ENCODE peak calls at places on chromosomes 4 and X, in nine cellular contexts. Z is heart right ventricle, T is suprapubic skin, K is IMR-90, C is cardiac muscle cell, N is fibroblast of lung, J is vagina, W is colonic mucosa, E is mammary epithelial cell. L is an unnamed sample.

GRCh38 chr4:156100651-156101050 is 147.0 kb upstream of the CTSO start:
- DNase-seq in N (peak; percentile 49), W (no peak), E (no peak), C (no peak), T (no peak), K (peak; percentile 28), J (no peak), Z (no peak), L (no peak)

GRCh38 chrX:75893281-75893680 is 108.2 kb upstream of the MAGEE2 start:
- DNase-seq in W (no peak), T (no peak), N (no peak), K (no peak), Z (peak; percentile 8), E (no peak), C (no peak), J (no peak), L (no peak)

GRCh38 chrX:26100421-26100920 is 37.7 kb upstream of the MAGEB18 start:
- DNase-seq in Z (no peak), T (no peak), C (no peak), K (no peak), J (no peak), W (no peak), E (no peak), N (no peak), L (no peak)

GRCh38 chr4:55733874-55734437 is 85.6 kb upstream of the EXOC1L start:
- DNase-seq in T (peak; percentile 80), J (no peak), W (peak; percentile 90), C (no peak), K (peak; percentile 3), Z (peak; percentile 16), E (peak; percentile 93), N (peak; percentile 61), L (peak; percentile 30)

GRCh38 chrX:139844163-139844562 is 88.7 kb downstream of the ATP11C start:
- DNase-seq in N (no peak), J (no peak), W (no peak), T (no peak), K (no peak), E (no peak), C (no peak), Z (no peak), L (no peak)

GRCh38 chrX:77945910-77946309 is 23.5 kb downstream of the PGAM4 start:
- DNase-seq in K (no peak), J (no peak), W (no peak), E (no peak), Z (no peak), T (no peak), C (no peak), N (no peak), L (no peak)

GRCh38 chr4:165537028-165537648 is 158.3 kb downstream of the CPE start:
- DNase-seq in T (no peak), K (peak; percentile 39), C (peak; percentile 62), N (peak; percentile 65), Z (peak; percentile 6), E (peak; percentile 37), W (no peak), J (no peak), L (no peak)

GRCh38 chr4:186948361-186949291 is 225.0 kb upstream of the FAT1 start:
- DNase-seq in T (no peak), J (no peak), E (no peak), Z (peak; percentile 25), K (peak; percentile 83), C (peak; percentile 37), W (no peak), N (peak; percentile 44), L (no peak)

GRCh38 chr4:40283968-40284367 is 51.2 kb upstream of the CHRNA9 start:
- DNase-seq in N (no peak), T (no peak), E (peak; percentile 41), W (no peak), J (no peak), K (no peak), Z (no peak), C (no peak), L (no peak)

GRCh38 chr4:102168580-102168979 is 176.7 kb downstream of the SLC39A8 start:
- DNase-seq in T (no peak), W (no peak), E (no peak), N (no peak), Z (no peak), K (no peak), C (peak; percentile 47), J (no peak), L (no peak)

GRCh38 chr4:93791570-93792195 is 36.9 kb upstream of the ATOH1 start:
- DNase-seq in E (peak; percentile 26), Z (peak; percentile 30), J (no peak), W (peak; percentile 69), C (peak; percentile 84), N (peak; percentile 62), T (no peak), K (peak; percentile 48), L (peak; percentile 17)

GRCh38 chr4:95572304-95572991 is 23.7 kb upstream of the UNC5C start:
- DNase-seq in K (no peak), E (peak; percentile 50), J (no peak), T (peak; percentile 68), C (peak; percentile 73), Z (peak; percentile 54), N (peak; percentile 36), W (peak; percentile 38), L (peak; percentile 38)

GRCh38 chr4:69995526-69996016 is at the start of gene STATH:
- DNase-seq in W (no peak), C (no peak), N (no peak), T (no peak), J (no peak), K (no peak), Z (no peak), E (no peak), L (no peak)

GRCh38 chrX:23118890-23119527 is 119.2 kb downstream of the DDX53 start:
- DNase-seq in K (no peak), N (no peak), J (no peak), T (no peak), C (no peak), Z (no peak), E (no peak), W (no peak), L (no peak)

GRCh38 chr4:34138385-34138784 is 2105.9 kb downstream of the ARAP2 start:
- DNase-seq in K (no peak), Z (no peak), W (no peak), N (no peak), E (no peak), J (no peak), T (no peak), C (no peak), L (no peak)
- H3K36me3 ChIP-seq in K (no peaks in the 10 kb centered on the region), Z (no peaks in the 10 kb centered on the region), W (no peaks in the 10 kb centered on the region), N (no peaks in the 10 kb centered on the region), E (no peaks in the 10 kb centered on the region), J (no peaks in the 10 kb centered on the region), T (no peaks in the 10 kb centered on the region), C (no peaks in the 10 kb centered on the region), L (no peaks in the 10 kb centered on the region)

GRCh38 chrX:119481218-119481875 is 13.1 kb downstream of the SLC25A5 start:
- DNase-seq in W (no peak), N (no peak), Z (no peak), E (no peak), K (no peak), T (no peak), J (no peak), C (no peak), L (no peak)

GRCh38 chrX:119479845-119480244 is 11.6 kb downstream of the SLC25A5 start:
- DNase-seq in Z (no peak), W (no peak), J (no peak), C (no peak), T (no peak), K (no peak), E (peak; percentile 63), N (no peak), L (no peak)

GRCh38 chrX:119482041-119482440 is 13.8 kb downstream of the SLC25A5 start:
- DNase-seq in T (no peak), W (no peak), C (no peak), E (no peak), N (no peak), Z (no peak), K (no peak), J (no peak), L (no peak)

GRCh38 chrX:119486745-119487144 is 18.5 kb downstream of the SLC25A5 start:
- DNase-seq in C (no peak), T (no peak), E (no peak), N (no peak), Z (no peak), K (no peak), J (no peak), W (no peak), L (no peak)

DNA sequence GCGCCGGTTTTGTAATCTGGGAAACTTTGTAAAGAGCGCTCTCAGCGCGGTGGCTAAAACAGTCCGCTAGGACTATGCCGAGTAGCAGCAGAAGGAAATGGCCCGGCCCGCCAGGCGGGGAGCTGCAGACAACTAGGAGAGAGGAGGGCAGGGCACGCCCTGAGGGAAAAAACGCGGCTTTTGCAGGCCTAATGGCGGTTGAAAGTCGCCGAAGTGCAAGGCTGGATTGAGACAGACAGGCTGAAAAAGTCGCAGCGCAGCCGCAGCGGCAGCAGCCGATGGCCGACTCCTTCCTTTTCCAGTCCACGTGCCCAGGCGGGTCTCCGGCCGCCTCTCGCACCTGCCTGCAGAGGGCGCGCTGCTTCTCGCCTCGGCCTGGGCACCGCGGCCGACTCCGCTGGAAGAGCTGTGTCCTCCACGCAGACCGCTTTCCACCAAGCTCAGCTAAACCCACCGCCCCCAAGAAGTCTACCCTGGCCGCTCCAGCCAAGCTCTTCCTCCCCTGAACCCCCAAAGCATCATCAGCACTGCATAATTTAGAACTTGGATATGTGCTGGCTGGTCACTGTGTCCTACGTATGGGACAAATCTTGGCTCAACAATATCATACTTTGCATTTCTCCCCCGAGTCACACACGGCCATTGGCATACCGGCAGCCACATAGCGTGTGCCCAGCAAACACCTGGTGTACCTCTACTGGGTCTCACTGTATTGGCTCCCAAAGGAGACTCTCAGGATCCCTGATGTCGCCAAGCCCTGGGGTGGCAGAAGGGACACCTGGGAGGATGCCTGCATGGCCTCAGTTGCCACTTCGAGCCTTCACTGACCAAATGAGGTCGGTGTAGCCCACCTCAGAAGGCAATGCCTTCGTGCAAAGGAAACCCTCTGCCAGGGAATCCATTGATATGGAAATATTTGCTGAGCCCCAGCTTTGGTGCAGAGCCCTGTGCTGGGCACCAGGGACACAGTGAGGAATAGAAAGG is 14.5 kb downstream of the SLC25A5 start:
- DNase-seq in E (peak; percentile 42), J (no peak), C (peak; percentile 53), T (no peak), W (peak; percentile 72), N (peak; percentile 39), K (peak; percentile 39), Z (peak; percentile 53), L (peak; percentile 69)
- H3K4me3 ChIP-seq in E (no peak overlapping the region), J (peak overlapping the region; percentile 35), C (peak overlapping the region; percentile 20), T (peak overlapping the region; percentile 43), W (peak overlapping the region; percentile 32), N (no peak overlapping the region), K (peak overlapping the region; percentile 52), Z (peak overlapping the region; percentile 58), L (peak overlapping the region; percentile 63)

DNA sequence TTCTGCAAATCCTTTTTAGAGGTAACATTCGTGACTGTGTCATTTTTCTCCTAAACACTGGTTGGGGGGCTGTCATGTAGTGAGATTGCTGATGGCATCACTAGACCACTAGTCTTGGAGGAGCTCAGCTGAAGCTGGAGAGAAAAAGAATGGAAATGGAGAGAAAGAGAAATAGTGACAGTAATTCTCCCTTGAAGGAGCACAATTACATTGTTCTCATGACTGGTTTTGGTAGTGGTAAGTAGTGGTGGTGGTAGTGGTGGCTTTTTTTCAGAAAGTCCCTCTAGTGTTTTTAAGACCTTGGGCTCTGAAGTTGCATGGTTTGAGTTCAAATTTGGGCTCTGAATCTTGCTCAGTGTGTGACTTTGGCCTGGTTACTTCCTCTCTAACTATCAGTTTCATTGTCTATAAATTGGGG is 99.8 kb downstream of the LARP7 start:
- DNase-seq in W (no peak), Z (no peak), E (no peak), T (no peak), N (no peak), J (no peak), C (no peak), K (no peak), L (no peak)
- TF ChIP-seq CTCF in W (no peak), Z (no peak), E (no peak), T (no peak), N (no peak), J (no peak), C (no peak), K (no peak), L (no peak)

GRCh38 chr4:1830642-1831228 is 25.2 kb downstream of the LETM1 start:
- DNase-seq in N (no peak), Z (no peak), E (no peak), W (no peak), K (no peak), C (no peak), J (no peak), T (no peak), L (no peak)
- H3K36me3 ChIP-seq in N (peaks cover 24% of the 10 kb centered on the region), Z (peaks cover 78% of the 10 kb centered on the region), E (peaks cover 34% of the 10 kb centered on the region), W (peaks cover 7% of the 10 kb centered on the region), K (peaks cover 52% of the 10 kb centered on the region), C (peaks cover 10% of the 10 kb centered on the region), J (peaks cover 59% of the 10 kb centered on the region), T (peaks cover 70% of the 10 kb centered on the region), L (no peaks in the 10 kb centered on the region)

L was measured in psoas muscle.